ENCODE peak calls at places on chromosomes 2 and 18, in seven cellular contexts. E, C, X, H, I, O and V are unnamed samples. For H3K4me1, the result is how much of the 10 kb centered on the place peaks cover.

GRCh38 chr2:173747037-173747436 is 218.1 kb downstream of the SP3 start:
- DNase-seq in E (no peak), C (no peak), X (no peak), H (no peak), I (no peak), O (peak), V (no peak)

GRCh38 chr2:158726906-158727592 is 68.1 kb upstream of the DAPL1 start:
- DNase-seq in E (no peak), C (peak), X (peak), H (no peak), I (no peak), O (no peak), V (no peak)

GRCh38 chr2:205496370-205496769 is 185.9 kb upstream of the NRP2 start:
- DNase-seq in E (no peak), C (no peak), X (no peak), H (no peak), I (no peak), O (no peak), V (no peak)

GRCh38 chr2:183740241-183740640 is 616.0 kb downstream of the NUP35 start:
- DNase-seq in E (no peak), C (no peak), X (no peak), H (no peak), I (no peak), O (no peak), V (no peak)

GRCh38 chr2:140504596-140504995 is 1626.2 kb downstream of the LRP1B start:
- DNase-seq in E (no peak), C (no peak), X (no peak), H (peak), I (no peak), O (no peak), V (no peak)

GRCh38 chr2:8028036-8028435 is 653.8 kb upstream of the ID2 start:
- DNase-seq in E (no peak), C (peak), X (no peak), H (no peak), I (no peak), O (no peak), V (no peak)

GRCh38 chr18:36020174-36020711 is 47.1 kb downstream of the RPRD1A start:
- DNase-seq in E (no peak), C (no peak), X (no peak), H (no peak), I (no peak), O (no peak), V (no peak)

GRCh38 chr2:12663306-12664037 is 53.3 kb upstream of the TRIB2 start:
- DNase-seq in E (no peak), C (no peak), X (no peak), H (no peak), I (no peak), O (no peak), V (no peak)

GRCh38 chr2:205708231-205708631 is 25.9 kb downstream of the NRP2 start:
- DNase-seq in E (peak), C (no peak), X (no peak), H (no peak), I (no peak), O (no peak), V (no peak)

GRCh38 chr18:25946540-25946939 is 143.9 kb downstream of the SS18 start:
- DNase-seq in E (no peak), C (no peak), X (no peak), H (no peak), I (no peak), O (no peak), V (no peak)

GRCh38 chr2:211455225-211455841 is 898.9 kb downstream of the CPS1 start:
- DNase-seq in E (no peak), C (no peak), X (no peak), H (peak), I (no peak), O (no peak), V (peak)

GRCh38 chr2:235206980-235207579 is 255.3 kb downstream of the SH3BP4 start:
- DNase-seq in E (no peak), C (no peak), X (no peak), H (no peak), I (no peak), O (no peak), V (no peak)

GRCh38 chr2:235779444-235779896 is 285.6 kb downstream of the AGAP1 start:
- DNase-seq in E (peak), C (peak), X (peak), H (peak), I (peak), O (peak), V (peak)

GRCh38 chr2:108878276-108878675 is 91.7 kb downstream of the CCDC138 start:
- DNase-seq in E (no peak), C (no peak), X (no peak), H (no peak), I (no peak), O (no peak), V (no peak)

GRCh38 chr18:44321868-44322590 is 358.7 kb upstream of the SETBP1 start:
- DNase-seq in E (no peak), C (no peak), X (peak), H (no peak), I (no peak), O (peak), V (peak)

GRCh38 chr2:9771101-9771449 is 72.2 kb upstream of the TAF1B start:
- DNase-seq in E (no peak), C (no peak), X (no peak), H (no peak), I (no peak), O (no peak), V (no peak)

GRCh38 chr2:73088211-73088610 is 16.7 kb upstream of the SFXN5 start:
- DNase-seq in E (no peak), C (peak), X (no peak), H (no peak), I (no peak), O (no peak), V (no peak)

GRCh38 chr2:74302865-74303264 is 40.4 kb downstream of the SLC4A5 start:
- DNase-seq in E (no peak), C (no peak), X (no peak), H (no peak), I (no peak), O (no peak), V (no peak)

GRCh38 chr2:44551497-44551896 is 189.8 kb downstream of the CAMKMT start:
- DNase-seq in E (no peak), C (no peak), X (no peak), H (no peak), I (no peak), O (no peak), V (no peak)

GRCh38 chr2:28979576-28980366 is 1.3 kb upstream of the TOGARAM2 start:
- DNase-seq in E (no peak), C (no peak), X (peak), H (peak), I (peak), O (no peak), V (no peak)

GRCh38 chr2:134258684-134259408 is 5.0 kb downstream of the MGAT5 start:
- DNase-seq in E (no peak), C (no peak), X (no peak), H (no peak), I (no peak), O (no peak), V (peak)

GRCh38 chr2:177334940-177335543 is 57.5 kb upstream of the AGPS start:
- DNase-seq in E (no peak), C (no peak), X (no peak), H (no peak), I (no peak), O (no peak), V (no peak)

GRCh38 chr18:78882585-78882984 is 97.0 kb upstream of the SALL3 start:
- DNase-seq in E (no peak), C (no peak), X (no peak), H (no peak), I (no peak), O (no peak), V (no peak)

GRCh38 chr2:231615058-231615671 is 22.5 kb downstream of the TEX44 start:
- DNase-seq in E (peak), C (peak), X (no peak), H (no peak), I (no peak), O (peak), V (peak)

GRCh38 chr2:226742346-226742745 is 57.3 kb downstream of the IRS1 start:
- DNase-seq in E (peak), C (no peak), X (peak), H (no peak), I (no peak), O (no peak), V (peak)

GRCh38 chr2:46010925-46011490 is 286.2 kb upstream of the EPAS1 start:
- DNase-seq in E (no peak), C (no peak), X (no peak), H (peak), I (no peak), O (no peak), V (no peak)

GRCh38 chr2:90209009-90209408 is 1517.5 kb downstream of the RPIA start:
- DNase-seq in E (no peak), C (no peak), X (no peak), H (no peak), I (no peak), O (no peak), V (no peak)

GRCh38 chr2:39356922-39357639 is 80.0 kb downstream of the MAP4K3 start:
- DNase-seq in E (no peak), C (no peak), X (no peak), H (no peak), I (no peak), O (no peak), V (no peak)

GRCh38 chr2:232377841-232378734 is 463 bp upstream of the ALPP start:
- DNase-seq in E (no peak), C (no peak), X (peak), H (no peak), I (peak), O (peak), V (no peak)

GRCh38 chr2:196849895-196850294 is 40.7 kb upstream of the C2orf66 start:
- DNase-seq in E (no peak), C (no peak), X (no peak), H (peak), I (no peak), O (no peak), V (no peak)

GRCh38 chr2:85706063-85706462 is 11.9 kb downstream of the GNLY start:
- DNase-seq in E (no peak), C (no peak), X (no peak), H (no peak), I (no peak), O (no peak), V (no peak)

GRCh38 chr2:203867561-203868200 is at the start of gene CTLA4:
- DNase-seq in E (no peak), C (no peak), X (no peak), H (no peak), I (no peak), O (no peak), V (no peak)
- H3K4me3 ChIP-seq in E (no peak), C (no peak), X (no peak), H (no peak), I (no peak), O (peak), V (no peak)

GRCh38 chr2:6249557-6249956 is 557.4 kb downstream of the SOX11 start:
- DNase-seq in E (no peak), C (no peak), X (no peak), H (no peak), I (no peak), O (no peak), V (no peak)

GRCh38 chr2:6254446-6254845 is 562.3 kb downstream of the SOX11 start:
- DNase-seq in E (no peak), C (no peak), X (no peak), H (no peak), I (no peak), O (no peak), V (no peak)
- H3K27ac ChIP-seq in E (no peak), C (no peak), X (no peak), H (no peak), I (no peak), O (no peak), V (no peak)

DNA sequence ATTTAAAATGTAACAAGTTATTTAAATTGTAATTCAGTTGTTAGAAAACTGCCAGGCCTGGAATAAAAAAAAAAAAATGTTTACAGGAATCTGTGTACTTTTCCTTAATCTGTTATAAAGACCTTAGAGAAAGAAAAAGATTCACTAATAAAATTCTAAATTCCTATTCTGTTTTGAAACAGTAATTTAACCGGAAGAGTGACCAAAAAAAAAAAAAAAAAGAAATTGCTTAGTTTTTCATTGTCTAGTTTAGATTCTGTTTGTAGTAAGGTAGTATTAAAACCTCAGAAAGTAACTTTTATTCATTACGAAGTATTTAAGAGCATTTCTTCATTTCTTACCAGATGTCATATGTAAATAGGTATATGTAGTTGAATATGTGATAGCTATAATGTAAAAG is 2.5 kb downstream of the REL start:
- DNase-seq in E (no peak), C (no peak), X (no peak), H (no peak), I (no peak), O (no peak), V (no peak)
- H3K4me1 ChIP-seq in E (under half), C (under half), X (under half), H (under half), I (under half), O (under half), V (under half)

GRCh38 chr2:149744845-149745244 is 157.3 kb upstream of the MMADHC start:
- DNase-seq in E (no peak), C (no peak), X (no peak), H (no peak), I (no peak), O (no peak), V (no peak)
- H3K4me3 ChIP-seq in E (no peak), C (no peak), X (no peak), H (no peak), I (no peak), O (no peak), V (no peak)

DNA sequence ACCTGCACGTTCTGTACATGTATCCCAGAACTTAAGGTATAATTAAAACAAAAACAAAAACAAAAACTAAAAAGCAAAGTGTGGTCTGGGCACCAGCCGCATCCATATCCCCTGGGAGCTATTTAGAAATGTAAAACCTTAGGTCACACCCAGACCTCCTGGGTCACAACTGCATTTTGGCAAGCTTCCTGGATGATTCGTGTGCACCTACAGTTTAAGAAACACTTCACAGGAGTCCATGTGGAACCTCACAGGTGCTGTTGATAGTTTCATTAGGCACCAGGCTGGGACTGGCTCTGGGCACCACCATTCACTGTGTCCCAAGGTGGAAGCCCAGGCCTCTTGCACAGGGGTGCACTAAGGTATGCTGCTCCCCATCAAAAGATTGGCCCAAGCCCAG is 103.6 kb upstream of the BOD1L2 start:
- DNase-seq in E (no peak), C (no peak), X (no peak), H (no peak), I (no peak), O (no peak), V (no peak)
- H3K27ac ChIP-seq in E (no peak), C (no peak), X (no peak), H (no peak), I (no peak), O (no peak), V (no peak)

GRCh38 chr2:101105654-101106053 is 45.5 kb downstream of the TBC1D8 start:
- DNase-seq in E (no peak), C (no peak), X (no peak), H (no peak), I (no peak), O (no peak), V (no peak)
- H3K4me1 ChIP-seq in E (under half), C (under half), X (half or more), H (under half), I (under half), O (under half), V (under half)

DNA sequence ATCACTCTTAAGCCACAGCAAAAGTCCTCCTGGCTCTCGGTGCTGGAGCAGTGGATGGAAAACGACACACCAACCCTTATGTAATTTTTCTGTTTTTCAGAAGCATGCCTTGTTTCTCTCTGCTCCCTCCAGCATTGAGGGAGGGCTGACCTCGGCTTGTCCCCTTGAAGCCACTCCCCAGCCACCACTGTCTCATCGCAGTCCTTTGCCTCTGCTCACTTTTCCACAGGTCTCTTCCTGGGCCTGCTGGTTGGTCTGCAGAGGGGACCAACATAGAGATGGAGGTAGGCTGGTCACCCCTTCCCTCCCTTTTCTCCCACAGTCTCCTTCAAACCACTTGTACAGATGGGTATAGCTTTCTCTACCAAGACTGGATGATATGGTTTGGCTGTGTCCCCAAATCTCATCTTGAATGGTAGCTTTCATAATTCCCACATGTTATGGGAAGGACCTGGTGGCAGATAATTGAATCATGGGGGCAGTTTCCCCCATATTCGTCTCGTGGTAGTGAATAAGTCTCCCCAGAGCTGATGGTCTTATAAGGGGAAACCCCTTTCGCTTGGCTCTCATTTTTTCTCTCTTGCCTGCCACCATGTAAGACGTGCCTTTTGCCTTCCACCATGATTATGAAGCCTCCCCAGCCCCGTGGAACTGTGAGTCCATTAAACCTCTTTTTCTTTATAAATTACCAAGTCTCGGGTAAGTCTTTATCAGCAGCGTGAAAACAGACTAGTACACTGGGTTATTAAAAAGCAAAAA is 14.3 kb upstream of the RIOK3 start:
- DNase-seq in E (no peak), C (no peak), X (no peak), H (no peak), I (no peak), O (no peak), V (no peak)
- H3K4me3 ChIP-seq in E (no peak), C (no peak), X (peak), H (no peak), I (no peak), O (no peak), V (no peak)

DNA sequence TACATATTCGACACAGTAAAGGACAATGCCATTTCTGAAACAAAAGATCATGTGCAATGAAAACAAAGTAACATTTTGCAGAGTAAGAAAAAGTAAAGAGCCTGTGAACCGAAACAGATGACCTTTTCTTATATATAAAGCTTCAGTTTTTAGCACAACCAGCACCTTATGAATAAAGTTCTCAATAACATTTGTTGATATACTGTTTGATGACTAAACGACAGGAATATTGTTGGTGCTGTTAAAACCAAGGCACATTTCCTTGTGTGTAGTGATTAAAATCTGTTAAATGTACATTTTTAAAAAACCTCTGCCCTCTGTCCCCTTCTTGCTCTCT is 1.4 kb downstream of the PELI1 start:
- DNase-seq in E (no peak), C (no peak), X (no peak), H (no peak), I (no peak), O (no peak), V (no peak)
- H3K27ac ChIP-seq in E (no peak), C (peak), X (peak), H (peak), I (no peak), O (peak), V (no peak)

GRCh38 chr2:229914182-229914581 is 7.6 kb downstream of the TRIP12 start:
- DNase-seq in E (no peak), C (no peak), X (no peak), H (no peak), I (no peak), O (no peak), V (no peak)
- H3K4me1 ChIP-seq in E (under half), C (under half), X (half or more), H (under half), I (under half), O (under half), V (under half)

DNA sequence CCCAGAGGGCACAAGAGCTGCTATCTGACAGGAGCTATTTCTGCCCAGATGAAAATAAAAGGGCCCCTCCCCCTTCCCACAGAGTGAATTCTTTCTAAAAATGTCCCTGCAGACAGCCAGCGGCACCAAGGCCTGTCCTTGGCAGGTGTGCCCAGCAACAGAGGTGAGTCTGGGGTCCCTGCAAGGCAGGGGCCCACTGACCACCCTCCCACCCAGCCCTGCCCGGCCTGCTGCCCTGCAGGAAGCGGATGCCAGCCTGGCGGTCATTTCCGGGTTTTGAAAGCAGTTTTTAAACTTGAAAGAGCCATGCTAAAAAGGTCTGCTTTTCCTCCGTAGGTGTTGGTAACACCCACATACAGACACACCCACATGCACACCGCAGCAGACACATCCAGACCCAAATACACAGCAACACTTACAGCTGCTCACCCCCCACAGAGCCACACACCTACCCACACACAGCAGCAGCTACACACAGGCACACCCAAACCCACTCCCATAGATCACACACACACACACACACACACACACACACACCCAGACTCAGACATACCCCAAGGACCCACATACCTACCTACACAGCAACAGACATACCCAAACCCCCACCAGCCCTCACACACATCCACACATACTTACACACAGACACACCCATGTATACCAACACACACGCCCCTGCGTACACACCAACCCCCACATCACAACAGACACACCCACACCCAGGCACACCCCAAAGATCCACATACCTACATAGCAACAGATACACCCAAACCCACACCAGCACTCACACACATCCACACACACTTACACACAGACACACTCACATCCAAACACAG is 7.6 kb downstream of the ZFP36L2 start:
- DNase-seq in E (peak), C (peak), X (peak), H (peak), I (peak), O (peak), V (peak)
- H3K4me3 ChIP-seq in E (peak), C (peak), X (peak), H (peak), I (no peak), O (peak), V (no peak)